ENCODE peak calls at places on chromosomes 2 and 18, in six cellular contexts. E is CD8-positive, alpha-beta memory T cell; B is IMR-90; V is heart left ventricle; N is suprapubic skin; T is GM23248. I is an unnamed sample.

GRCh38 chr18:44098551-44099098 is 582.1 kb upstream of the SETBP1 start:
- DNase-seq in E (no peak), B (peak; percentile 17), V (no peak), N (no peak), T (peak; percentile 71), I (peak; percentile 4)

GRCh38 chr2:47088371-47089082 is 66.6 kb downstream of the STPG4 start:
- DNase-seq in E (no peak), B (peak; percentile 56), V (no peak), N (no peak), T (no peak), I (peak; percentile 76)

GRCh38 chr2:72827999-72828646 is 2.3 kb upstream of the EXOC6B start:
- DNase-seq in E (no peak), B (peak; percentile 90), V (no peak), N (no peak), T (peak; percentile 28), I (no peak)

GRCh38 chr2:8877332-8877731 is 39.9 kb upstream of the KIDINS220 start:
- DNase-seq in E (no peak), B (no peak), V (no peak), N (no peak), T (no peak), I (no peak)

GRCh38 chr2:219142329-219142728 is 18.3 kb downstream of the NHEJ1 start:
- DNase-seq in E (no peak), B (peak; percentile 67), V (no peak), N (no peak), T (peak; percentile 96), I (no peak)

GRCh38 chr2:226995625-226996041 is 159.8 kb downstream of the RHBDD1 start:
- DNase-seq in E (no peak), B (peak; percentile 77), V (no peak), N (no peak), T (peak; percentile 92), I (no peak)

GRCh38 chr2:12151716-12152115 is 405.3 kb downstream of the LPIN1 start:
- DNase-seq in E (no peak), B (no peak), V (no peak), N (no peak), T (no peak), I (peak; percentile 32)

GRCh38 chr2:106970471-106971261 is 84.7 kb upstream of the ST6GAL2 start:
- DNase-seq in E (no peak), B (peak; percentile 40), V (no peak), N (no peak), T (peak; percentile 80), I (no peak)

GRCh38 chr2:35428548-35428947 is 927.0 kb upstream of the CRIM1 start:
- DNase-seq in E (no peak), B (no peak), V (no peak), N (no peak), T (peak; percentile 20), I (peak; percentile 5)

GRCh38 chr2:11344956-11345671 is 678 bp upstream of the ROCK2 start:
- DNase-seq in E (peak; percentile 32), B (peak; percentile 69), V (peak; percentile 68), N (no peak), T (peak; percentile 85), I (no peak)

GRCh38 chr2:7449287-7449686 is 532.1 kb downstream of the RNF144A start:
- DNase-seq in E (no peak), B (no peak), V (no peak), N (no peak), T (no peak), I (no peak)

GRCh38 chr2:98460573-98461560 is 16.2 kb downstream of the INPP4A start:
- DNase-seq in E (peak; percentile 46), B (no peak), V (no peak), N (no peak), T (no peak), I (no peak)

GRCh38 chr18:21826196-21826595 is 85.6 kb downstream of the MIB1 start:
- DNase-seq in E (no peak), B (peak; percentile 70), V (no peak), N (no peak), T (peak; percentile 82), I (no peak)

GRCh38 chr2:229686122-229686919 is 28.0 kb downstream of the DNER start:
- DNase-seq in E (no peak), B (no peak), V (no peak), N (no peak), T (no peak), I (no peak)

GRCh38 chr2:3628800-3629199 is 29.2 kb upstream of the ALLC start:
- DNase-seq in E (no peak), B (no peak), V (peak; percentile 15), N (no peak), T (no peak), I (peak; percentile 92)

GRCh38 chr2:210546424-210547223 is 9.8 kb upstream of the CPS1 start:
- DNase-seq in E (no peak), B (no peak), V (peak; percentile 34), N (no peak), T (no peak), I (no peak)

GRCh38 chr18:77148289-77148688 is 15.7 kb upstream of the MBP start:
- DNase-seq in E (no peak), B (no peak), V (no peak), N (no peak), T (no peak), I (no peak)

GRCh38 chr2:12417811-12418210 is 298.9 kb upstream of the TRIB2 start:
- DNase-seq in E (no peak), B (no peak), V (no peak), N (no peak), T (no peak), I (no peak)

GRCh38 chr2:10466801-10467200 is 18.7 kb upstream of the ODC1 start:
- DNase-seq in E (no peak), B (no peak), V (no peak), N (no peak), T (no peak), I (peak; percentile 71)

GRCh38 chr2:155372969-155373368 is 674.5 kb downstream of the KCNJ3 start:
- DNase-seq in E (no peak), B (no peak), V (no peak), N (no peak), T (peak; percentile 34), I (no peak)

GRCh38 chr2:62586981-62587380 is 81.0 kb upstream of the TMEM17 start:
- DNase-seq in E (no peak), B (peak; percentile 87), V (no peak), N (no peak), T (peak; percentile 39), I (no peak)

GRCh38 chr2:98556634-98557033 is 51.7 kb downstream of the COA5 start:
- DNase-seq in E (no peak), B (no peak), V (no peak), N (no peak), T (no peak), I (no peak)

GRCh38 chr2:98907385-98907784 is 28.6 kb downstream of the CRACDL start:
- DNase-seq in E (no peak), B (no peak), V (no peak), N (peak; percentile 32), T (no peak), I (no peak)

GRCh38 chr2:208047840-208048239 is 22.5 kb upstream of the PLEKHM3 start:
- DNase-seq in E (no peak), B (no peak), V (no peak), N (no peak), T (no peak), I (peak; percentile 26)

GRCh38 chr2:6452702-6453481 is 412.8 kb downstream of the CMPK2 start:
- DNase-seq in E (no peak), B (peak; percentile 12), V (no peak), N (no peak), T (peak; percentile 6), I (peak; percentile 30)

GRCh38 chr2:58973831-58974281 is 732.7 kb upstream of the FANCL start:
- DNase-seq in E (no peak), B (no peak), V (no peak), N (no peak), T (no peak), I (peak; percentile 16)

GRCh38 chr18:42038936-42039335 is 83.9 kb downstream of the PIK3C3 start:
- DNase-seq in E (no peak), B (peak; percentile 96), V (no peak), N (no peak), T (peak; percentile 87), I (no peak)

GRCh38 chr2:159613515-159614336 is 2.6 kb downstream of the BAZ2B start:
- DNase-seq in E (no peak), B (peak; percentile 53), V (no peak), N (no peak), T (peak; percentile 59), I (no peak)

GRCh38 chr2:180559766-180560165 is 420.6 kb upstream of the UBE2E3 start:
- DNase-seq in E (no peak), B (no peak), V (no peak), N (no peak), T (no peak), I (no peak)

GRCh38 chr2:82879803-82880202 is 1579.3 kb downstream of the SUCLG1 start:
- DNase-seq in E (no peak), B (no peak), V (no peak), N (no peak), T (no peak), I (no peak)
- H3K4me3 ChIP-seq in E (no peak overlapping the region), B (no peak overlapping the region), V (no peak overlapping the region), N (no peak overlapping the region), T (no peak overlapping the region), I (no peak overlapping the region)

GRCh38 chr2:168116448-168116847 is 130.9 kb downstream of the STK39 start:
- DNase-seq in E (no peak), B (peak; percentile 13), V (no peak), N (no peak), T (peak; percentile 7), I (peak; percentile 26)

GRCh38 chr2:168118733-168119518 is 128.5 kb downstream of the STK39 start:
- DNase-seq in E (peak; percentile 21), B (peak; percentile 82), V (no peak), N (no peak), T (peak; percentile 82), I (no peak)

GRCh38 chr2:168120730-168121129 is 126.7 kb downstream of the STK39 start:
- DNase-seq in E (no peak), B (peak; percentile 29), V (no peak), N (no peak), T (peak; percentile 27), I (no peak)

GRCh38 chr2:168119519-168120141 is 127.8 kb downstream of the STK39 start:
- DNase-seq in E (peak; percentile 11), B (peak; percentile 76), V (no peak), N (no peak), T (peak; percentile 69), I (no peak)

GRCh38 chr2:168120310-168120709 is 127.1 kb downstream of the STK39 start:
- DNase-seq in E (no peak), B (no peak), V (no peak), N (no peak), T (no peak), I (no peak)
- H3K36me3 ChIP-seq in E (peaks cover 9% of the 10 kb centered on the region), B (peaks cover 14% of the 10 kb centered on the region), V (peaks cover 28% of the 10 kb centered on the region), N (peaks cover 34% of the 10 kb centered on the region), T (peaks cover 10% of the 10 kb centered on the region), I (no peaks in the 10 kb centered on the region)

DNA sequence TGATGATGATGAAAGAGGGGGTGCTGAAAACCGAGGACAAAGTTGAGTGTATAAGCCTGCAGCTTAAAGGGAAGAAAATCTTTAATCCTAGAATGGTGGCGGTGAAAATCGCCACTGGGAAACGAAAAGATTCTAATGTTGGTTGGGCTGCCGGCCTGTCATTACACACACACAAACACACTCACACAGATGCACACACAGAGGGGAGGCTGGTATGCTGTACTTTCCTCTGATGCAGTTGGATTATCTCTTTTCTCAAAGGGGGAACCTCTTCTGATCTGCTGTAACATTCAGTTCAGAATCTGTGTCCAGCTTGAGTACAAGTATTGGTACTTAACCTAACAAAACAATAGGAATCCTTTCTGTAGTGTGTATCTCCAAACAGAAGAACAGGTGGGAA is 39.0 kb downstream of the ANXA4 start:
- DNase-seq in E (no peak), B (no peak), V (no peak), N (no peak), T (no peak), I (no peak)
- H3K4me3 ChIP-seq in E (no peak overlapping the region), B (no peak overlapping the region), V (no peak overlapping the region), N (no peak overlapping the region), T (no peak overlapping the region), I (no peak overlapping the region)

GRCh38 chr2:15619076-15619475 is 27.4 kb downstream of the DDX1 start:
- DNase-seq in E (no peak), B (no peak), V (no peak), N (no peak), T (no peak), I (no peak)
- H3K36me3 ChIP-seq in E (peaks cover 25% of the 10 kb centered on the region), B (peaks cover 30% of the 10 kb centered on the region), V (peaks cover 99% of the 10 kb centered on the region), N (peaks cover 73% of the 10 kb centered on the region), T (peaks cover 74% of the 10 kb centered on the region), I (peaks cover 6% of the 10 kb centered on the region)